ENCODE peak calls at places on chromosomes 6 and 20, in seven cellular contexts. B, H, Z, L, S, U and A are unnamed samples.

GRCh38 chr6:4948781-4949450 is 54.9 kb downstream of the RPP40 start:
- DNase-seq in B (peak), H (no peak), Z (no peak), L (no peak), S (no peak), U (no peak), A (no peak)

GRCh38 chr6:16105874-16106273 is 23.0 kb upstream of the MYLIP start:
- DNase-seq in B (no peak), H (no peak), Z (no peak), L (no peak), S (peak), U (no peak), A (no peak)

GRCh38 chr6:160462551-160463109 is 114.5 kb downstream of the SLC22A3 start:
- DNase-seq in B (no peak), H (no peak), Z (no peak), L (no peak), S (peak), U (peak), A (peak)

GRCh38 chr6:166626177-166627038 is 643 bp downstream of the RPS6KA2 start:
- DNase-seq in B (peak), H (peak), Z (no peak), L (no peak), S (peak), U (peak), A (peak)

GRCh38 chr6:16759646-16760535 is 1.4 kb downstream of the ATXN1 start:
- DNase-seq in B (peak), H (peak), Z (peak), L (peak), S (peak), U (peak), A (peak)

GRCh38 chr6:136262940-136263339 is 12.8 kb upstream of the MTFR2 start:
- DNase-seq in B (no peak), H (no peak), Z (no peak), L (no peak), S (no peak), U (no peak), A (no peak)

GRCh38 chr6:143600821-143601220 is 76.9 kb upstream of the PHACTR2 start:
- DNase-seq in B (no peak), H (no peak), Z (no peak), L (no peak), S (no peak), U (no peak), A (no peak)

GRCh38 chr20:37596890-37597539 is 69.3 kb upstream of the BLCAP start:
- DNase-seq in B (no peak), H (no peak), Z (no peak), L (no peak), S (no peak), U (no peak), A (no peak)

GRCh38 chr20:50333856-50334255 is 143.2 kb downstream of the CEBPB start:
- DNase-seq in B (peak), H (no peak), Z (no peak), L (no peak), S (peak), U (no peak), A (no peak)

GRCh38 chr6:146741609-146742008 is 142.8 kb downstream of the ADGB start:
- DNase-seq in B (no peak), H (no peak), Z (no peak), L (no peak), S (peak), U (no peak), A (no peak)

GRCh38 chr6:21033095-21033494 is 498.8 kb downstream of the CDKAL1 start:
- DNase-seq in B (no peak), H (no peak), Z (no peak), L (no peak), S (no peak), U (no peak), A (no peak)

GRCh38 chr20:9301129-9302072 is 213.0 kb upstream of the LAMP5 start:
- DNase-seq in B (peak), H (no peak), Z (peak), L (peak), S (peak), U (peak), A (peak)

GRCh38 chr6:132218063-132218696 is 183.1 kb downstream of the MOXD1 start:
- DNase-seq in B (no peak), H (no peak), Z (no peak), L (no peak), S (peak), U (peak), A (no peak)

GRCh38 chr6:21258665-21259064 is 334.9 kb upstream of the SOX4 start:
- DNase-seq in B (no peak), H (no peak), Z (no peak), L (no peak), S (no peak), U (no peak), A (no peak)

GRCh38 chr6:111722220-111722731 is 116.6 kb upstream of the TRAF3IP2 start:
- DNase-seq in B (no peak), H (no peak), Z (no peak), L (no peak), S (peak), U (no peak), A (no peak)

GRCh38 chr6:138403324-138403800 is 661 bp upstream of the HEBP2 start:
- DNase-seq in B (peak), H (peak), Z (peak), L (peak), S (no peak), U (no peak), A (peak)

GRCh38 chr20:43379239-43379917 is 78.3 kb upstream of the SRSF6 start:
- DNase-seq in B (no peak), H (no peak), Z (no peak), L (peak), S (peak), U (no peak), A (no peak)

GRCh38 chr20:59403261-59403961 is 103.0 kb downstream of the EDN3 start:
- DNase-seq in B (peak), H (peak), Z (peak), L (peak), S (no peak), U (peak), A (peak)

GRCh38 chr20:23918896-23919295 is 39.3 kb upstream of the CST5 start:
- DNase-seq in B (no peak), H (no peak), Z (no peak), L (no peak), S (no peak), U (no peak), A (no peak)

GRCh38 chr6:98687776-98688175 is 146.6 kb upstream of the POU3F2 start:
- DNase-seq in B (no peak), H (no peak), Z (no peak), L (no peak), S (no peak), U (no peak), A (no peak)

GRCh38 chr6:143325379-143326140 is 124.9 kb downstream of the ADAT2 start:
- DNase-seq in B (no peak), H (no peak), Z (no peak), L (no peak), S (peak), U (peak), A (no peak)

GRCh38 chr6:105108631-105109262 is 71.1 kb downstream of the POPDC3 start:
- DNase-seq in B (no peak), H (no peak), Z (no peak), L (no peak), S (peak), U (no peak), A (no peak)

GRCh38 chr6:37966801-37967200 is 147.3 kb downstream of the ZFAND3 start:
- DNase-seq in B (no peak), H (no peak), Z (no peak), L (no peak), S (no peak), U (no peak), A (no peak)

GRCh38 chr20:61512475-61512874 is 260.4 kb downstream of the CDH4 start:
- DNase-seq in B (no peak), H (no peak), Z (no peak), L (no peak), S (no peak), U (no peak), A (no peak)

GRCh38 chr6:157282279-157282678 is 41.0 kb downstream of the TMEM242 start:
- DNase-seq in B (no peak), H (no peak), Z (no peak), L (no peak), S (no peak), U (no peak), A (no peak)

GRCh38 chr6:108699290-108700041 is 138.7 kb downstream of the FOXO3 start:
- DNase-seq in B (peak), H (no peak), Z (peak), L (no peak), S (no peak), U (no peak), A (no peak)

GRCh38 chr6:98136333-98136732 is 698.0 kb upstream of the POU3F2 start:
- DNase-seq in B (no peak), H (no peak), Z (no peak), L (no peak), S (no peak), U (no peak), A (no peak)

GRCh38 chr20:32634041-32634805 is 39.5 kb downstream of the C20orf203 start:
- DNase-seq in B (no peak), H (no peak), Z (no peak), L (no peak), S (peak), U (no peak), A (no peak)

GRCh38 chr20:9172908-9173307 is 104.0 kb downstream of the PLCB4 start:
- DNase-seq in B (no peak), H (no peak), Z (no peak), L (peak), S (no peak), U (no peak), A (no peak)

GRCh38 chr6:40999498-41000070 is 39.4 kb downstream of the UNC5CL start:
- DNase-seq in B (peak), H (peak), Z (peak), L (peak), S (peak), U (peak), A (peak)

GRCh38 chr6:3421763-3422456 is 34.9 kb downstream of the SLC22A23 start:
- DNase-seq in B (no peak), H (no peak), Z (no peak), L (peak), S (peak), U (peak), A (no peak)

GRCh38 chr6:160733045-160733646 is 31.1 kb downstream of the PLG start:
- DNase-seq in B (peak), H (peak), Z (peak), L (peak), S (peak), U (no peak), A (peak)

DNA sequence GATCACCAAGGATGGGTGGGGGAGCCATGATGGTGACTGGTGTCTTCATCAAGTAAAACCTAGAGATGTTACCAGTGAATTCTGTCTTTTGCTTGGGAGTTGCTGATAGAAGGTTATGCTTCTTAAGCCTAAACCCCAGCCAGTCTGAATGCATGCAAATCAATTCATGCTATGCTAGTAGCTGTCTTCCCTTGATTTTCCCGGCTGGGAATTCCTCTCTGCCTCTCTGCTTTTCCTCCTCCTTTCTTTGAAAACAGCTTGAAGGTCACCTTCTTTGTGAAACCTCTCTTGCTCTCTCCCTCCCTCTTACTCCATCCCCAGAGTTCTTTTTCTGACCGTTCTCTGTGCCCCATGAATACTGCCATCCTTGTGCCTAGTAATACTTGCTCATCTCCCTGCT is 58.9 kb downstream of the TMEM200A start:
- DNase-seq in B (no peak), H (no peak), Z (no peak), L (no peak), S (no peak), U (no peak), A (no peak)
- H3K27ac ChIP-seq in B (no peak), H (no peak), Z (no peak), L (no peak), S (peak), U (no peak), A (no peak)

DNA sequence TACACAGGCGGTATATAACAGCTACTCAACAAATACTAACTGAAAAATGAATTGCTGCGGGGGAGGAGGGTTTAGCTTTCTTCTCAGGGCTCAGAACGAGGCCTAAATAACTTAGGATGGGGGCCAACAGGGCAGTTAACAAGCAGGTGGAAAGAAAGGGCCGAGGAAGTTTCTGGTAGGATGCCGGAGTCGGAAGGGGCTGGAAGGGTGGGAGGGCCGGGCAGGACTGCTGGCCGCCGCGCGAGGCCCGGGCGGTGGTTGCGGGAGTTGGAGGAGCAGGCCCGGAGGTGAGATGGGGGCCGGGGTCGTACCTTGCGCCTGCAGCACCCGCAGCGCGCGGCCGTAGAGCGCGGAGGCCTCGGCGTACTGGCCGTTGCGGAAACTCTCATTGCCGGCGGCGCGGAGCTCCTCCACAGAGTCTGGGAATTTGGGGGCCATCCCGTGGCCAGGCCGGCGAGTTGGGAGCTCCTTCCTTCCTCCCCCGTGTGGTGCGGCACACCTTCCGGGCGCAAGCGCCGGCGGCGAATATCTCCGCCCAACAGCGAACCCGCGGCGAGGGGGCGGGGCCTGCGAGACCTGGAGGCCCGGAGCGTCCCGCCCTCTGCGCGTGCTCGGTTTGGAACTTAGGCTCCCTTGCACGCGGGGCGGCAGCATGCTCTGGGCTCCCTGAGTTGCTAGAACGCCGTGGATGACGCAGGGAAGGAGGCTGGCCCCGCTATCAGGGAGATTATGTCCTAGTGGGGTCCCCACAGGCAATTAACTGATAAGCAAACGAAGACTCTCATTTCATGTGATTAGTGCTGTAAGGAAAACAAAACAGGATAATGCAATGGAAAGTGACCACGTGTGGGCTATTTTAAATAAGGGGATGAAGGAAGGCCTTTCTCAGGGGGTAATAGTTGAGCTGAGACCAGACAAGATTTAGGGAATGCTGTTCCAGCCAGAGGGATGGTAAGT is at the start of gene TOMM34:
- DNase-seq in B (peak), H (peak), Z (peak), L (peak), S (peak), U (peak), A (peak)
- TF ChIP-seq POLR2A in B (peak), H (peak), Z (peak), L (peak), S (peak), U (peak), A (peak)

GRCh38 chr20:58155148-58155925 is 73.1 kb downstream of the ANKRD60 start:
- DNase-seq in B (no peak), H (no peak), Z (no peak), L (no peak), S (no peak), U (no peak), A (no peak)

GRCh38 chr20:58161192-58161591 is 67.3 kb downstream of the ANKRD60 start:
- DNase-seq in B (no peak), H (no peak), Z (no peak), L (no peak), S (no peak), U (no peak), A (no peak)

GRCh38 chr20:58162976-58163375 is 65.5 kb downstream of the ANKRD60 start:
- DNase-seq in B (no peak), H (no peak), Z (no peak), L (no peak), S (no peak), U (no peak), A (no peak)

DNA sequence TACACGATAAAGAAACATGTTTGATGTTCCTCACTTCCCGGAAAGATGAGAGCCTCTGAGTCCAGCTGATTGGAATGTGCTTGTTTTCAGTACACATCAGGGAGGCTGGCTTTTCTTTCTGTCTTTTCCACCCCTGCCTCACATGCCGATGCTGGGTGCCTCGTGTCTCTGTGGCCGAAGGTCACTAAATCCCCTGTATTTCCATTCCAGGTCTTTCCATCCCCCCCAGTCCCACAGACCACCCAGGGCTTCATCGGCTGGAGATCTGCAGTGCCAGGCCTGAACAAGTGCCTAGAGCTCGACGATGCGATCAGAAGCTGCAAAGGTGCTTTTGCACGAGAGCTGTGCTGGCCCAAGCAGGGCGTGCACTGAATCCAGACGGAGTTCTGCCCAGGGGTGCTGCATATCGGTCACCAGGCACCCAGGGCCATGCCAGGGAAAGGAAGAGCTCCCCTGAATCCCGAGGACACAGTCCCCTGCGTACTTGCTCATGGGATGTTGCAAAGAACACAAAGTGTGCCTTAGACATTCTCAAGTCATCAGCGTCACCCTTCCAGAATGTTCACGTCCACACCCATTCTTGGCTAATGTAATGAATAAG is 67.9 kb downstream of the ANKRD60 start:
- DNase-seq in B (no peak), H (no peak), Z (no peak), L (no peak), S (peak), U (no peak), A (no peak)
- H3K27ac ChIP-seq in B (no peak), H (no peak), Z (no peak), L (no peak), S (no peak), U (no peak), A (no peak)

GRCh38 chr6:6890400-6890858 is 217.3 kb upstream of the RREB1 start:
- DNase-seq in B (peak), H (peak), Z (peak), L (no peak), S (no peak), U (no peak), A (peak)
- TF ChIP-seq POLR2A in B (no peak), H (no peak), Z (no peak), L (no peak), S (no peak), U (no peak), A (no peak)